ENCODE peak calls at places on chromosomes 12 and 14, in four cellular contexts. B is astrocyte of the spinal cord, N is psoas muscle, O is endodermal cell. C is an unnamed sample.

GRCh38 chr14:95314609-95315008 is 5.1 kb downstream of the CLMN start:
- DNase-seq in B (peak), N (no peak), O (no peak), C (no peak)

GRCh38 chr12:8894986-8895385 is 19.3 kb upstream of the PHC1 start:
- DNase-seq in B (no peak), N (no peak), O (no peak), C (no peak)

GRCh38 chr12:112557954-112558630 is 139.3 kb downstream of the PTPN11 start:
- DNase-seq in B (no peak), N (no peak), O (no peak), C (no peak)

GRCh38 chr14:72714871-72715214 is 179.1 kb downstream of the DPF3 start:
- DNase-seq in B (peak), N (peak), O (no peak), C (no peak)

GRCh38 chr12:122104844-122105243 is 26.3 kb downstream of the MLXIP start:
- DNase-seq in B (no peak), N (no peak), O (no peak), C (no peak)

GRCh38 chr14:21923820-21924219 is 250.2 kb upstream of the OR4E1 start:
- DNase-seq in B (no peak), N (no peak), O (no peak), C (no peak)

GRCh38 chr12:124423683-124424515 is 129.0 kb downstream of the RFLNA start:
- DNase-seq in B (no peak), N (no peak), O (no peak), C (no peak)

GRCh38 chr12:68400231-68400829 is 68.2 kb upstream of the MDM1 start:
- DNase-seq in B (no peak), N (no peak), O (no peak), C (no peak)

GRCh38 chr12:45215419-45216296 is at the start of gene ANO6:
- DNase-seq in B (peak), N (peak), O (peak), C (peak)

GRCh38 chr12:51635371-51635770 is 44.3 kb downstream of the SCN8A start:
- DNase-seq in B (peak), N (no peak), O (no peak), C (no peak)

GRCh38 chr12:48390026-48390425 is 39.3 kb upstream of the ZNF641 start:
- DNase-seq in B (no peak), N (no peak), O (no peak), C (no peak)

GRCh38 chr14:100405752-100406455 is 82.8 kb downstream of the SLC25A47 start:
- DNase-seq in B (no peak), N (no peak), O (no peak), C (no peak)

GRCh38 chr12:106249411-106250135 is 1.8 kb upstream of the CKAP4 start:
- DNase-seq in B (no peak), N (no peak), O (peak), C (no peak)

GRCh38 chr12:71158361-71158882 is 623 bp upstream of the TSPAN8 start:
- DNase-seq in B (no peak), N (no peak), O (no peak), C (peak)

GRCh38 chr12:111066744-111067437 is 146.5 kb upstream of the MYL2 start:
- DNase-seq in B (no peak), N (no peak), O (peak), C (no peak)

GRCh38 chr12:27593266-27593665 is 69.3 kb downstream of the PPFIBP1 start:
- DNase-seq in B (no peak), N (no peak), O (no peak), C (no peak)

GRCh38 chr14:97703006-97703760 is 906.0 kb downstream of the VRK1 start:
- DNase-seq in B (no peak), N (no peak), O (peak), C (no peak)

GRCh38 chr12:1093166-1093751 is 102.2 kb downstream of the ERC1 start:
- DNase-seq in B (peak), N (no peak), O (peak), C (peak)

GRCh38 chr12:63064080-63064479 is 86.9 kb downstream of the AVPR1A start:
- DNase-seq in B (peak), N (no peak), O (no peak), C (peak)

GRCh38 chr14:28751467-28752058 is 15.0 kb upstream of the FOXG1 start:
- DNase-seq in B (peak), N (no peak), O (peak), C (peak)

GRCh38 chr14:68403794-68404522 is 388.9 kb downstream of the ZFP36L1 start:
- DNase-seq in B (no peak), N (no peak), O (no peak), C (no peak)

GRCh38 chr12:23503544-23503943 is 445.9 kb downstream of the SOX5 start:
- DNase-seq in B (no peak), N (no peak), O (peak), C (no peak)

GRCh38 chr12:23502259-23502658 is 447.2 kb downstream of the SOX5 start:
- DNase-seq in B (no peak), N (no peak), O (no peak), C (no peak)

GRCh38 chr12:23504641-23505399 is 444.6 kb downstream of the SOX5 start:
- DNase-seq in B (no peak), N (no peak), O (peak), C (no peak)

DNA sequence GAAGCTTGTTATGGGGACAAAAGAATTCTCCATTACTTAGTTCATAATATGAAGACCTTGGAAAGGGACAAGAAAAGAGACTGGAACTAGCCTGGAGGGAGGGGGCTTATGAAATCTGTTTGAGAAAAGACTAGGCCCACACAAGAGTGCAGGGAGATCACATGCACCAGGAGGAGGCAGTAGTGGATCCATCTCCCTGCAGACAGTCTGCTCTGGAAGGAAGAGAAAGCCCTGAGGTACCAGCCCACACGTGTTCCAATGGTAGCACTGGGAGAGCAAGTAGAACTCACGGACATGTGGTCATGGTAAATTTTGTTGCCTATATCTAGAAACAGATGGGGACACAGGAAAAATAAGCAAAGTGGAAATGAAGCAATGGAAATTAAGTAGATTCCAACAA is 445.4 kb downstream of the SOX5 start:
- DNase-seq in B (no peak), N (no peak), O (peak), C (no peak)
- TF ChIP-seq CTCF in B (no peak), N (no peak), O (peak), C (no peak)

DNA sequence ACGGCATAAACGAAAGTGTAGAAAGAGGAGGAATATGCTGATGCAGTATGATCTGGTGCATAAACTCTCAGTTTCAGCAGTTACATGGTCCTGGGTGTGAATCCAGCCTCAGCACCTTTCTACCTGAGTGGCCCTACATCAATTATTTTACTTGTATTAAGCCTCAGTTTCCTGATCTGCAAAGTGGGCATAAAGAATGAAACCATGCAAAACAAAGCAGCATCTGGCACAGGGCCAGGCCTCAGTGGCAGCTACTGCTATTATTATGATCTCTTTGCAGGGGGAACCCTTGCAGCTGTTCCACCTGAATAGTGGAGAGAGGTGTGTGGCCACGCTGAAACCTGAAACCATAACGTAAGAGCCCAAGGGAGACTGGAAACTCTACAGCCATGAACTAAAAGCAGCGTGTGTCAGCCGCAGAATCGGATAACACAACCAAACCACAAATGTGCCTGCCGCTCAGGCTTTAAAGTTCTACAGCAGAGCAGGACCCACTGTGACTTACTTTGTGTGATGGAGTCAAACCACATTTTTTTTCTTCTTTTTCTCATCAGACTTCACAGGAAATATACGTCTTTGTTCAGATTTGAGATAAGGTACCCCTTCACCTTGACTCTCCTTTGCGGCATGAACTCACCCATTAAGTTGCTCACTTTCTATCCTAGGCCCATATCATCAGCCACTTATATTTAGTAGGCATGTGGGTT is 29.2 kb upstream of the FOS start:
- DNase-seq in B (peak), N (peak), O (no peak), C (no peak)
- H3K4me3 ChIP-seq in B (no peak), N (no peak), O (no peak), C (no peak)

DNA sequence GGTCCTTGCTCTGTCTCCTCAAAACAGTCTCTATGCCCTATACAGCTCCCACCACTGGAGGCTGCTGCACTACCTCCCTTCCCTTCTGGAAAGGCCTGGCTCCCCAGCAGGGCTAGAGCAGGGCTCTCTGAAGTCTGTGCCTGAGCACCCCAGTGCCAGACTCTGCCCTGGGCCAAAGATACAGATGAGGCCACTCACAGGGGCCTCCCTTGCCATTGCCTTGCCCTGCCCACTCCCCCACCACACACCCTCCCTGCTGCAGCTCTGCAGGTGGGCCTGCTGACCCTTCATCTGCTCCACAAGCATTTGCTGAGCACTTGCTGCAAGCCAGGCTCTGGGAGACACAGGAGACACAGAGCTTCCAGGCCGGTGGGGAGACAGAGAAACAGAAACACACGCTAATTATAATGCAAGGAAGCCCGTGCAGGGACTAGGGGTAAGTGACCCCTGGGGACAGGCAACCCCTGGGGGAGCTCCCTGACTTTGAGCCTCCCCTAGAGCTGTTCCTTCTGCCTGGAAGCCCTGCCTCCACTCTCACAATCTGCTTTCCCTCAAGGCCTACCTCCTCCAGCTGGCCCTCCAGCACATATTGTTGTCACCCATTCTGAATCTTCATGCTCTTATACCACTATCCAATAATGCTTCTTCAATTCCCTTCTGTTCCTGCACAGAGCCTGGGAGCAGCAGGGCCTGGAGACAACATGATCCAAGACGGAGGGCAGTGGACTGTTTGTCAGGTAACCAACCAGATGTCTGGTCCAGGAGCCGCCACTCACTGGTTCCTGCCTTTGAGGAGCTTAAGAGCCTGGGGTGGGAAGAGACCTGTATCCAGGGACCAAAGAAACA is 32.6 kb upstream of the PNMA1 start:
- DNase-seq in B (no peak), N (no peak), O (peak), C (no peak)
- TF ChIP-seq CTCF in B (peak), N (no peak), O (peak), C (peak)

DNA sequence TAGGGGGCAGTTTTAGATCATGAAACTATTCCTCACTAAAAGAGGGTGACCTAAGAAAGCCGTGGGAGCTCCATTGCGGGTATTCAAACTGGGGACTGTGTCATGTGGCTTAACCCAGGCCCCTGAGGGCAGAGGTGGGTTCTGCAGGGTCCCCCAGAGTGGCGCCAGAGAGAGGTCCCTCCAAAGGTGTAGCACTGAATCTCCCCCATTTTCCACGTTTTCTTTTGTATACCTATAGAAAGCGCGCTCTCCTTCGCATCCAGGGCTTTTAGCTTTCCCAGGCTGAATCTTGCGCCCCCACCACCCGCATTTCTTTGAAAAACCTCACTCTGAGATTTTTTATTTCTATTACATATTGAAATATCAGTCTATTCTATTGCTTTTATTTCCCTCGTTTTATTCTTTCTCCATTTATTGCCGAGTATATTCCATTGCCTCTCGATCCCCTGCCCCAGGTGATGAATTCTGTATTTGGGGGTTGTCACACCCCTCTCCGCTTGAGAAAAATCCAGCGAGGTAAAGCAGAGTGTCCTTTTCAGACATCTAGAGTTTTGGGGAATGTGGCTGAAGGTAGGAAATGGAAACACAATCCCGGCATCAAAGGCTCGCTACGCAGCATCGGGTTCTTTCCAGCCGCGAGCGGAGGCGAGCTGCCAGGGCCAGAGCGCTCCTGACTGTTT is 895 bp upstream of the HOXC13 start:
- DNase-seq in B (no peak), N (no peak), O (no peak), C (no peak)
- H3K4me3 ChIP-seq in B (no peak), N (peak), O (no peak), C (no peak)

GRCh38 chr14:94307410-94307992 is 14.4 kb upstream of the SERPINA10 start:
- DNase-seq in B (no peak), N (no peak), O (no peak), C (peak)
- TF ChIP-seq CTCF in B (peak), N (no peak), O (peak), C (peak)

GRCh38 chr14:102544745-102545460 is 35.3 kb upstream of the ANKRD9 start:
- DNase-seq in B (no peak), N (no peak), O (peak), C (no peak)
- H3K4me3 ChIP-seq in B (no peak), N (peak), O (no peak), C (no peak)